ENCODE peak calls at places on chromosomes 6 and 20, in six cellular contexts. One of them, this sample, is unnamed.

GRCh38 chr20:18284805-18285533 is 3.4 kb upstream of the ZNF133 start:
- DNase-seq in breast epithelium: no peak
- DNase-seq in transverse colon: no peak
- DNase-seq in cardiac muscle cell: peak; percentile 14
- DNase-seq in CD4-positive, alpha-beta T cell: no peak
- DNase-seq in stomach: no peak
- DNase-seq in this sample: no peak

GRCh38 chr6:28940859-28941680 is 17.3 kb upstream of the TRIM27 start:
- DNase-seq in breast epithelium: no peak
- DNase-seq in transverse colon: peak; percentile 78
- DNase-seq in cardiac muscle cell: peak; percentile 78
- DNase-seq in CD4-positive, alpha-beta T cell: peak; percentile 68
- DNase-seq in stomach: peak; percentile 57
- DNase-seq in this sample: peak; percentile 81

GRCh38 chr6:53044071-53044470 is 21.1 kb upstream of the FBXO9 start:
- DNase-seq in breast epithelium: no peak
- DNase-seq in transverse colon: no peak
- DNase-seq in cardiac muscle cell: peak; percentile 56
- DNase-seq in CD4-positive, alpha-beta T cell: no peak
- DNase-seq in stomach: no peak
- DNase-seq in this sample: no peak

GRCh38 chr20:1509237-1509636 is 18.0 kb upstream of the SIRPB2 start:
- DNase-seq in breast epithelium: no peak
- DNase-seq in transverse colon: no peak
- DNase-seq in cardiac muscle cell: peak; percentile 6
- DNase-seq in CD4-positive, alpha-beta T cell: no peak
- DNase-seq in stomach: no peak
- DNase-seq in this sample: peak; percentile 17

GRCh38 chr6:43107344-43108062 is 31.4 kb downstream of the PTK7 start:
- DNase-seq in breast epithelium: no peak
- DNase-seq in transverse colon: no peak
- DNase-seq in cardiac muscle cell: no peak
- DNase-seq in CD4-positive, alpha-beta T cell: no peak
- DNase-seq in stomach: no peak
- DNase-seq in this sample: no peak

GRCh38 chr6:7232351-7232750 is 80.6 kb downstream of the SSR1 start:
- DNase-seq in breast epithelium: no peak
- DNase-seq in transverse colon: no peak
- DNase-seq in cardiac muscle cell: no peak
- DNase-seq in CD4-positive, alpha-beta T cell: no peak
- DNase-seq in stomach: no peak
- DNase-seq in this sample: no peak

GRCh38 chr6:167577891-167578361 is 248.8 kb upstream of the AFDN start:
- DNase-seq in breast epithelium: peak; percentile 36
- DNase-seq in transverse colon: no peak
- DNase-seq in cardiac muscle cell: no peak
- DNase-seq in CD4-positive, alpha-beta T cell: no peak
- DNase-seq in stomach: no peak
- DNase-seq in this sample: no peak

GRCh38 chr20:49765413-49765736 is 47.3 kb upstream of the SLC9A8 start:
- DNase-seq in breast epithelium: no peak
- DNase-seq in transverse colon: no peak
- DNase-seq in cardiac muscle cell: no peak
- DNase-seq in CD4-positive, alpha-beta T cell: no peak
- DNase-seq in stomach: no peak
- DNase-seq in this sample: no peak

GRCh38 chr6:8437813-8438212 is 2.5 kb upstream of the SLC35B3 start:
- DNase-seq in breast epithelium: no peak
- DNase-seq in transverse colon: no peak
- DNase-seq in cardiac muscle cell: peak; percentile 31
- DNase-seq in CD4-positive, alpha-beta T cell: no peak
- DNase-seq in stomach: no peak
- DNase-seq in this sample: no peak

GRCh38 chr6:152482289-152482688 is 154.9 kb downstream of the SYNE1 start:
- DNase-seq in breast epithelium: no peak
- DNase-seq in transverse colon: no peak
- DNase-seq in cardiac muscle cell: no peak
- DNase-seq in CD4-positive, alpha-beta T cell: no peak
- DNase-seq in stomach: no peak
- DNase-seq in this sample: no peak

GRCh38 chr20:997486-997885 is 4.6 kb downstream of the RSPO4 start:
- DNase-seq in breast epithelium: no peak
- DNase-seq in transverse colon: no peak
- DNase-seq in cardiac muscle cell: no peak
- DNase-seq in CD4-positive, alpha-beta T cell: no peak
- DNase-seq in stomach: no peak
- DNase-seq in this sample: no peak

GRCh38 chr6:41508479-41508878 is 37.7 kb upstream of the FOXP4 start:
- DNase-seq in breast epithelium: no peak
- DNase-seq in transverse colon: no peak
- DNase-seq in cardiac muscle cell: no peak
- DNase-seq in CD4-positive, alpha-beta T cell: no peak
- DNase-seq in stomach: no peak
- DNase-seq in this sample: no peak

DNA sequence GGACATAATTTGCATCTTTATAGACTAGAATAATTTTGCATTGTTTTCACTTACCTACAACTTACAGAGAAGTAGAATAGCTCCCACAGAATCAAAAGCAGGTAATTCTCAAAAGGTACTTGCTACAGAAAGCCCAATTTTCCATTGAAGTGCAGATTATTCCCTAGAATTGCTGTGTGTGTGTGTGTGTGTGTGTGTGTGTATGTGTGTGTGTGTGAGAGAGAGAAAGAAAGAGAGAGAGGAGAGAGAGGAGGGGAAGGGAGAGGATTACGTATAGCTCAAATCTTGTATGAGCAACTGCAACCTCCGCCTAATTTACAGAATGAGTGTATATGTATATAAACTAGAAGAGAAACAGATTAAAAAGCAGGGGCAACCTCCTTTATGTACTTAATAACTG is 68.0 kb downstream of the DOK5 start:
- DNase-seq in breast epithelium: no peak
- DNase-seq in transverse colon: no peak
- DNase-seq in cardiac muscle cell: no peak
- DNase-seq in CD4-positive, alpha-beta T cell: no peak
- DNase-seq in stomach: no peak
- DNase-seq in this sample: no peak
- H3K27me3 ChIP-seq in breast epithelium: no peaks in the 10 kb centered on the region
- H3K27me3 ChIP-seq in transverse colon: no peaks in the 10 kb centered on the region
- H3K27me3 ChIP-seq in cardiac muscle cell: no peaks in the 10 kb centered on the region
- H3K27me3 ChIP-seq in CD4-positive, alpha-beta T cell: no peaks in the 10 kb centered on the region
- H3K27me3 ChIP-seq in stomach: no peaks in the 10 kb centered on the region
- H3K27me3 ChIP-seq in this sample: no peaks in the 10 kb centered on the region

DNA sequence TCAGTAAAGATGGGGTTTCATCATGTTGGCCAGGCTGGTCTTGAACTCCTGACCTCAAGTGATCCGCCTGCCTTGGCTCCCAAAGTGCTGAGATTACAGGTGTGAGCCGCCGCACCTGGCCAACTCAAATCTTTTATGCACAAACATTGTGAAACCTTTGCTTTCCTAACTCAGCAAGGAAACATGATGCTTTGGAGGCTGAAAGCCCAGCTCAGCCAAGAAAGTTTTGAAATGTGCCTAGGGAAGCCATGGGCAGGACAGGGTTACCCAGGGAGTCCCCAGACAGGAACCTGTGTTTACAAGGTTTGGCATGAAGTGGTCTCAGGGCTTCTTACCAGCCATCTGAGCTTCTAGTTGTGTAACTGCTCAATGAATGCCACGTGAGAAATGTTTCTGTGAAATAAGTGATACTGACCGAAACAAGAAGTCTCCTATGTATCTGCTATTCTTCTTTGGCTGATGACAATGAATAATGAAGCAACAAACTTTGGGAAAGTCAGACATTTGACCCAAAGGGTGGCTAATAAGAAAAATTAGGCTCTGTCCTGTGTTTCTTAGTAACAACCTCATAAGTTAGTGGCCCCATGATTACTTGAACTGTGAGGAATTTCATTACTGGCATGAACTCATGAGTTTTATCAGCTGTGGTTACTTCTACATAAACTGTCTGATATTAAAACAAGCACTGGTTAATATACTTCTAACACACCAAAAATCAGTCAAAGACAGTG is 163.5 kb downstream of the KIF6 start:
- DNase-seq in breast epithelium: no peak
- DNase-seq in transverse colon: no peak
- DNase-seq in cardiac muscle cell: no peak
- DNase-seq in CD4-positive, alpha-beta T cell: no peak
- DNase-seq in stomach: no peak
- DNase-seq in this sample: no peak
- H3K27me3 ChIP-seq in breast epithelium: no peaks in the 10 kb centered on the region
- H3K27me3 ChIP-seq in transverse colon: no peaks in the 10 kb centered on the region
- H3K27me3 ChIP-seq in cardiac muscle cell: no peaks in the 10 kb centered on the region
- H3K27me3 ChIP-seq in CD4-positive, alpha-beta T cell: no peaks in the 10 kb centered on the region
- H3K27me3 ChIP-seq in stomach: no peaks in the 10 kb centered on the region
- H3K27me3 ChIP-seq in this sample: no peaks in the 10 kb centered on the region

DNA sequence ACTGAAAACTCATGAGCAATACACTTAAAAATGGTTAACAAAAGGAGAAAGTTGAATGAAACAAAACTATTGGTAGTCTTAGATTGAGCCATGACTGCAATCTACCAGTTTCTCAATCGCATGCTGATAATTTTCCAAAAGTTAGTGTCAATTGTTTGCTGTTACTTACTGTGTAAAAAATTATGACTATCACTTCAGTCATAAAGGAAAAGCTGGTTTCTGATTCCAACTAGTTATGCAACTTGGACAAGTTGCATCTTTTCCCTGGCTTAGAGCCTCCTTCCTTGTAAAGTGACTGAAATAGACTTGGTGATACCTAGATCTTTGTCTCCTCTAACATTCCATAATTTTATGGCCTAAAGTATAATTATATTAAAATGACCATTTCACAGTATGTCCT is 88.3 kb upstream of the PAK5 start:
- DNase-seq in breast epithelium: no peak
- DNase-seq in transverse colon: no peak
- DNase-seq in cardiac muscle cell: no peak
- DNase-seq in CD4-positive, alpha-beta T cell: no peak
- DNase-seq in stomach: no peak
- DNase-seq in this sample: no peak
- H3K27me3 ChIP-seq in breast epithelium: no peaks in the 10 kb centered on the region
- H3K27me3 ChIP-seq in transverse colon: no peaks in the 10 kb centered on the region
- H3K27me3 ChIP-seq in cardiac muscle cell: no peaks in the 10 kb centered on the region
- H3K27me3 ChIP-seq in CD4-positive, alpha-beta T cell: no peaks in the 10 kb centered on the region
- H3K27me3 ChIP-seq in stomach: no peaks in the 10 kb centered on the region
- H3K27me3 ChIP-seq in this sample: no peaks in the 10 kb centered on the region

DNA sequence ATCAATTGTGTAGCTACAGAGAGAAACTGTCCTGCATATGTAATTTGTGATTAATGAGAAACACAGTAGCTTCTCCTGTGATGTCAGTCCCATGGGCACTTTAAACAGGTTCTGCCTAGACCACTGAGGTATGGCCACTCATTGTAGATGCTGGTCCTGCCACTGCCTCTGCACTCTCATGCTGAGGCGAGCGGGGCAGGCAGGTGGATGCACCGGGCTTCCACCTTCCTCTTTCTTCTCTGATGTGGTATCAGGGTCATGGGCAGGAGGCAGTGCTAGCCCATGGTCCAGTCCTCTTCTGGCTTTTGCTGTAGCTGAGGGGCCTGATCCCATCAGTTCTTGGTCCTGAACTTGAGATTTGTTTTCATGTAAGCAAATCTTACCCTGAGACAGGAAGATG is 58.7 kb downstream of the ADGB start:
- DNase-seq in breast epithelium: no peak
- DNase-seq in transverse colon: no peak
- DNase-seq in cardiac muscle cell: no peak
- DNase-seq in CD4-positive, alpha-beta T cell: no peak
- DNase-seq in stomach: no peak
- DNase-seq in this sample: no peak
- H3K27me3 ChIP-seq in breast epithelium: no peaks in the 10 kb centered on the region
- H3K27me3 ChIP-seq in transverse colon: no peaks in the 10 kb centered on the region
- H3K27me3 ChIP-seq in cardiac muscle cell: no peaks in the 10 kb centered on the region
- H3K27me3 ChIP-seq in CD4-positive, alpha-beta T cell: no peaks in the 10 kb centered on the region
- H3K27me3 ChIP-seq in stomach: no peaks in the 10 kb centered on the region
- H3K27me3 ChIP-seq in this sample: no peaks in the 10 kb centered on the region

GRCh38 chr20:58612021-58612700 is 38.9 kb upstream of the STX16 start:
- DNase-seq in breast epithelium: no peak
- DNase-seq in transverse colon: no peak
- DNase-seq in cardiac muscle cell: no peak
- DNase-seq in CD4-positive, alpha-beta T cell: no peak
- DNase-seq in stomach: peak; percentile 32
- DNase-seq in this sample: no peak
- H3K27me3 ChIP-seq in breast epithelium: no peaks in the 10 kb centered on the region
- H3K27me3 ChIP-seq in transverse colon: no peaks in the 10 kb centered on the region
- H3K27me3 ChIP-seq in cardiac muscle cell: no peaks in the 10 kb centered on the region
- H3K27me3 ChIP-seq in CD4-positive, alpha-beta T cell: no peaks in the 10 kb centered on the region
- H3K27me3 ChIP-seq in stomach: no peaks in the 10 kb centered on the region
- H3K27me3 ChIP-seq in this sample: no peaks in the 10 kb centered on the region

GRCh38 chr20:62120990-62121775 is 1.1 kb upstream of the LSM14B start:
- DNase-seq in breast epithelium: peak; percentile 54
- DNase-seq in transverse colon: peak; percentile 66
- DNase-seq in cardiac muscle cell: no peak
- DNase-seq in CD4-positive, alpha-beta T cell: no peak
- DNase-seq in stomach: no peak
- DNase-seq in this sample: peak; percentile 78

GRCh38 chr20:62120365-62120762 is 1.9 kb upstream of the LSM14B start:
- DNase-seq in breast epithelium: no peak
- DNase-seq in transverse colon: no peak
- DNase-seq in cardiac muscle cell: no peak
- DNase-seq in CD4-positive, alpha-beta T cell: no peak
- DNase-seq in stomach: no peak
- DNase-seq in this sample: no peak

GRCh38 chr20:62118113-62119043 is 3.9 kb upstream of the LSM14B start:
- DNase-seq in breast epithelium: no peak
- DNase-seq in transverse colon: no peak
- DNase-seq in cardiac muscle cell: no peak
- DNase-seq in CD4-positive, alpha-beta T cell: no peak
- DNase-seq in stomach: no peak
- DNase-seq in this sample: no peak

GRCh38 chr20:62119101-62119500 is 3.2 kb upstream of the LSM14B start:
- DNase-seq in breast epithelium: no peak
- DNase-seq in transverse colon: no peak
- DNase-seq in cardiac muscle cell: no peak
- DNase-seq in CD4-positive, alpha-beta T cell: no peak
- DNase-seq in stomach: no peak
- DNase-seq in this sample: no peak

GRCh38 chr20:62119591-62120364 is 2.5 kb upstream of the LSM14B start:
- DNase-seq in breast epithelium: no peak
- DNase-seq in transverse colon: peak; percentile 55
- DNase-seq in cardiac muscle cell: no peak
- DNase-seq in CD4-positive, alpha-beta T cell: no peak
- DNase-seq in stomach: no peak
- DNase-seq in this sample: peak; percentile 89
- H3K27me3 ChIP-seq in breast epithelium: no peaks in the 10 kb centered on the region
- H3K27me3 ChIP-seq in transverse colon: no peaks in the 10 kb centered on the region
- H3K27me3 ChIP-seq in cardiac muscle cell: no peaks in the 10 kb centered on the region
- H3K27me3 ChIP-seq in CD4-positive, alpha-beta T cell: no peaks in the 10 kb centered on the region
- H3K27me3 ChIP-seq in stomach: peaks cover 52% of the 10 kb centered on the region
- H3K27me3 ChIP-seq in this sample: no peaks in the 10 kb centered on the region

GRCh38 chr6:139710578-139710977 is 336.1 kb upstream of the CITED2 start:
- DNase-seq in breast epithelium: no peak
- DNase-seq in transverse colon: no peak
- DNase-seq in cardiac muscle cell: no peak
- DNase-seq in CD4-positive, alpha-beta T cell: no peak
- DNase-seq in stomach: no peak
- DNase-seq in this sample: peak; percentile 7
- H3K27me3 ChIP-seq in breast epithelium: no peaks in the 10 kb centered on the region
- H3K27me3 ChIP-seq in transverse colon: no peaks in the 10 kb centered on the region
- H3K27me3 ChIP-seq in cardiac muscle cell: no peaks in the 10 kb centered on the region
- H3K27me3 ChIP-seq in CD4-positive, alpha-beta T cell: no peaks in the 10 kb centered on the region
- H3K27me3 ChIP-seq in stomach: no peaks in the 10 kb centered on the region
- H3K27me3 ChIP-seq in this sample: no peaks in the 10 kb centered on the region

This sample was measured in small intestine.